ENCODE peak calls at places on chromosome 10, in four cellular contexts. One of them, this sample, is unnamed.
A peak's percentile ranks its signal among the peaks of the same experiment; 100 is the strongest.

GRCh38 chr10:96616961-96617360 is 30.1 kb upstream of the TM9SF3 start:
- DNase-seq in transverse colon: no peak
- DNase-seq in non-pigmented ciliary epithelial cell: no peak
- DNase-seq in kidney: no peak
- DNase-seq in this sample: no peak

GRCh38 chr10:119198438-119198837 is 8.9 kb upstream of the GRK5 start:
- DNase-seq in transverse colon: no peak
- DNase-seq in kidney: no peak
- DNase-seq in non-pigmented ciliary epithelial cell: no peak
- DNase-seq in this sample: peak; percentile 47

GRCh38 chr10:69086131-69086530 is 1.8 kb upstream of the SRGN start:
- DNase-seq in transverse colon: no peak
- DNase-seq in non-pigmented ciliary epithelial cell: no peak
- DNase-seq in kidney: no peak
- DNase-seq in this sample: peak; percentile 72

GRCh38 chr10:9877978-9878377 is 1139.7 kb upstream of the CELF2 start:
- DNase-seq in transverse colon: no peak
- DNase-seq in non-pigmented ciliary epithelial cell: no peak
- DNase-seq in kidney: no peak
- DNase-seq in this sample: no peak

GRCh38 chr10:101133489-101134298 is 2.6 kb downstream of the TLX1 start:
- DNase-seq in non-pigmented ciliary epithelial cell: no peak
- DNase-seq in transverse colon: no peak
- DNase-seq in kidney: peak; percentile 37
- DNase-seq in this sample: no peak

GRCh38 chr10:101123085-101123814 is 7.8 kb upstream of the TLX1 start:
- DNase-seq in kidney: peak; percentile 73
- DNase-seq in non-pigmented ciliary epithelial cell: no peak
- DNase-seq in transverse colon: peak; percentile 35
- DNase-seq in this sample: no peak

GRCh38 chr10:106956216-106956915 is 208.1 kb downstream of the SORCS1 start:
- DNase-seq in transverse colon: no peak
- DNase-seq in kidney: no peak
- DNase-seq in non-pigmented ciliary epithelial cell: no peak
- DNase-seq in this sample: no peak

GRCh38 chr10:66405566-66405965 is 520.3 kb upstream of the LRRTM3 start:
- DNase-seq in kidney: no peak
- DNase-seq in non-pigmented ciliary epithelial cell: no peak
- DNase-seq in transverse colon: no peak
- DNase-seq in this sample: no peak

GRCh38 chr10:76675951-76676587 is 961.5 kb downstream of the KCNMA1 start:
- DNase-seq in transverse colon: peak; percentile 13
- DNase-seq in non-pigmented ciliary epithelial cell: no peak
- DNase-seq in kidney: no peak
- DNase-seq in this sample: no peak

GRCh38 chr10:25300073-25300472 is 125.3 kb downstream of the GPR158 start:
- DNase-seq in transverse colon: no peak
- DNase-seq in kidney: no peak
- DNase-seq in non-pigmented ciliary epithelial cell: no peak
- DNase-seq in this sample: no peak

GRCh38 chr10:33899578-33900531 is 565.4 kb upstream of the NRP1 start:
- DNase-seq in kidney: no peak
- DNase-seq in non-pigmented ciliary epithelial cell: no peak
- DNase-seq in transverse colon: no peak
- DNase-seq in this sample: peak; percentile 54

GRCh38 chr10:124149681-124150080 is 56.3 kb upstream of the CHST15 start:
- DNase-seq in non-pigmented ciliary epithelial cell: no peak
- DNase-seq in kidney: peak; percentile 43
- DNase-seq in transverse colon: peak; percentile 35
- DNase-seq in this sample: no peak

GRCh38 chr10:74384615-74385213 is 233.7 kb downstream of the ADK start:
- DNase-seq in kidney: no peak
- DNase-seq in non-pigmented ciliary epithelial cell: no peak
- DNase-seq in transverse colon: no peak
- DNase-seq in this sample: no peak

GRCh38 chr10:68897336-68897741 is 3.8 kb upstream of the DDX50 start:
- DNase-seq in kidney: no peak
- DNase-seq in transverse colon: peak; percentile 53
- DNase-seq in non-pigmented ciliary epithelial cell: peak; percentile 44
- DNase-seq in this sample: peak; percentile 90

GRCh38 chr10:69801434-69802315 is at the start of gene COL13A1:
- DNase-seq in transverse colon: peak; percentile 27
- DNase-seq in non-pigmented ciliary epithelial cell: no peak
- DNase-seq in kidney: peak; percentile 83
- DNase-seq in this sample: peak; percentile 55

GRCh38 chr10:131212763-131213325 is 98.7 kb downstream of the TCERG1L start:
- DNase-seq in transverse colon: no peak
- DNase-seq in kidney: peak; percentile 39
- DNase-seq in non-pigmented ciliary epithelial cell: no peak
- DNase-seq in this sample: no peak

GRCh38 chr10:48516878-48517277 is 88.0 kb downstream of the ARHGAP22 start:
- DNase-seq in non-pigmented ciliary epithelial cell: no peak
- DNase-seq in transverse colon: no peak
- DNase-seq in kidney: no peak
- DNase-seq in this sample: no peak

GRCh38 chr10:115093286-115093775 is at the start of gene ATRNL1:
- DNase-seq in kidney: peak; percentile 80
- DNase-seq in non-pigmented ciliary epithelial cell: no peak
- DNase-seq in transverse colon: peak; percentile 8
- DNase-seq in this sample: no peak

GRCh38 chr10:110416776-110417732 is 80.7 kb upstream of the DUSP5 start:
- DNase-seq in non-pigmented ciliary epithelial cell: no peak
- DNase-seq in kidney: no peak
- DNase-seq in transverse colon: peak; percentile 81
- DNase-seq in this sample: no peak